ENCODE peak calls at places on chromosome 7, in ten cellular contexts. One of them, this sample, is unnamed.

GRCh38 chr7:112192236-112193154 is 13.7 kb downstream of the DOCK4 start:
- DNase-seq in GM13976: no peak
- DNase-seq in kidney epithelial cell: peak
- DNase-seq in hypothalamus: no peak
- DNase-seq in effector memory CD4-positive, alpha-beta T cell: no peak
- DNase-seq in mucosa of gallbladder: no peak
- DNase-seq in A172: peak
- DNase-seq in activated effector memory CD4-positive, alpha-beta T cell treated with anti-CD3 and anti-CD28 coated beads, Interleukin-2, amount 50 U/mL, for 16 hours: no peak
- DNase-seq in RWPE2: no peak
- DNase-seq in AG04449: no peak
- DNase-seq in this sample: no peak

GRCh38 chr7:90536449-90536848 is 59.7 kb upstream of the CDK14 start:
- DNase-seq in A172: no peak
- DNase-seq in mucosa of gallbladder: no peak
- DNase-seq in activated effector memory CD4-positive, alpha-beta T cell treated with anti-CD3 and anti-CD28 coated beads, Interleukin-2, amount 50 U/mL, for 16 hours: no peak
- DNase-seq in RWPE2: no peak
- DNase-seq in AG04449: no peak
- DNase-seq in effector memory CD4-positive, alpha-beta T cell: no peak
- DNase-seq in hypothalamus: no peak
- DNase-seq in GM13976: no peak
- DNase-seq in kidney epithelial cell: no peak
- DNase-seq in this sample: no peak

GRCh38 chr7:154960063-154960790 is 42.7 kb downstream of the PAXIP1 start:
- DNase-seq in mucosa of gallbladder: no peak
- DNase-seq in activated effector memory CD4-positive, alpha-beta T cell treated with anti-CD3 and anti-CD28 coated beads, Interleukin-2, amount 50 U/mL, for 16 hours: no peak
- DNase-seq in hypothalamus: no peak
- DNase-seq in effector memory CD4-positive, alpha-beta T cell: no peak
- DNase-seq in GM13976: no peak
- DNase-seq in kidney epithelial cell: no peak
- DNase-seq in RWPE2: no peak
- DNase-seq in AG04449: no peak
- DNase-seq in A172: peak
- DNase-seq in this sample: no peak

GRCh38 chr7:47571355-47572100 is 10.4 kb downstream of the TNS3 start:
- DNase-seq in kidney epithelial cell: peak
- DNase-seq in A172: peak
- DNase-seq in AG04449: no peak
- DNase-seq in GM13976: no peak
- DNase-seq in effector memory CD4-positive, alpha-beta T cell: no peak
- DNase-seq in RWPE2: peak
- DNase-seq in activated effector memory CD4-positive, alpha-beta T cell treated with anti-CD3 and anti-CD28 coated beads, Interleukin-2, amount 50 U/mL, for 16 hours: no peak
- DNase-seq in hypothalamus: no peak
- DNase-seq in mucosa of gallbladder: no peak
- DNase-seq in this sample: no peak

GRCh38 chr7:22962775-22963358 is 51.1 kb downstream of the HYCC1 start:
- DNase-seq in effector memory CD4-positive, alpha-beta T cell: no peak
- DNase-seq in AG04449: no peak
- DNase-seq in RWPE2: no peak
- DNase-seq in activated effector memory CD4-positive, alpha-beta T cell treated with anti-CD3 and anti-CD28 coated beads, Interleukin-2, amount 50 U/mL, for 16 hours: no peak
- DNase-seq in GM13976: no peak
- DNase-seq in kidney epithelial cell: no peak
- DNase-seq in mucosa of gallbladder: no peak
- DNase-seq in A172: no peak
- DNase-seq in hypothalamus: no peak
- DNase-seq in this sample: no peak

GRCh38 chr7:2022021-2022409 is 210.7 kb downstream of the MAD1L1 start:
- DNase-seq in GM13976: no peak
- DNase-seq in kidney epithelial cell: no peak
- DNase-seq in AG04449: no peak
- DNase-seq in mucosa of gallbladder: no peak
- DNase-seq in RWPE2: peak
- DNase-seq in hypothalamus: no peak
- DNase-seq in A172: no peak
- DNase-seq in effector memory CD4-positive, alpha-beta T cell: no peak
- DNase-seq in activated effector memory CD4-positive, alpha-beta T cell treated with anti-CD3 and anti-CD28 coated beads, Interleukin-2, amount 50 U/mL, for 16 hours: peak
- DNase-seq in this sample: peak

GRCh38 chr7:48255046-48255445 is 83.8 kb downstream of the ABCA13 start:
- DNase-seq in effector memory CD4-positive, alpha-beta T cell: no peak
- DNase-seq in hypothalamus: no peak
- DNase-seq in mucosa of gallbladder: no peak
- DNase-seq in A172: peak
- DNase-seq in GM13976: no peak
- DNase-seq in activated effector memory CD4-positive, alpha-beta T cell treated with anti-CD3 and anti-CD28 coated beads, Interleukin-2, amount 50 U/mL, for 16 hours: no peak
- DNase-seq in kidney epithelial cell: peak
- DNase-seq in AG04449: no peak
- DNase-seq in RWPE2: no peak
- DNase-seq in this sample: no peak

GRCh38 chr7:25636168-25636567 is 407.9 kb upstream of the NPVF start:
- DNase-seq in kidney epithelial cell: no peak
- DNase-seq in activated effector memory CD4-positive, alpha-beta T cell treated with anti-CD3 and anti-CD28 coated beads, Interleukin-2, amount 50 U/mL, for 16 hours: no peak
- DNase-seq in effector memory CD4-positive, alpha-beta T cell: no peak
- DNase-seq in A172: no peak
- DNase-seq in RWPE2: no peak
- DNase-seq in mucosa of gallbladder: no peak
- DNase-seq in AG04449: no peak
- DNase-seq in hypothalamus: no peak
- DNase-seq in GM13976: no peak
- DNase-seq in this sample: no peak

GRCh38 chr7:29184599-29184998 is 10.0 kb upstream of the CHN2 start:
- DNase-seq in hypothalamus: no peak
- DNase-seq in activated effector memory CD4-positive, alpha-beta T cell treated with anti-CD3 and anti-CD28 coated beads, Interleukin-2, amount 50 U/mL, for 16 hours: no peak
- DNase-seq in RWPE2: no peak
- DNase-seq in mucosa of gallbladder: no peak
- DNase-seq in kidney epithelial cell: no peak
- DNase-seq in GM13976: no peak
- DNase-seq in A172: no peak
- DNase-seq in AG04449: no peak
- DNase-seq in effector memory CD4-positive, alpha-beta T cell: no peak
- DNase-seq in this sample: no peak

GRCh38 chr7:83005410-83005809 is 157.3 kb downstream of the PCLO start:
- DNase-seq in hypothalamus: no peak
- DNase-seq in GM13976: no peak
- DNase-seq in AG04449: no peak
- DNase-seq in RWPE2: no peak
- DNase-seq in effector memory CD4-positive, alpha-beta T cell: no peak
- DNase-seq in mucosa of gallbladder: no peak
- DNase-seq in kidney epithelial cell: no peak
- DNase-seq in activated effector memory CD4-positive, alpha-beta T cell treated with anti-CD3 and anti-CD28 coated beads, Interleukin-2, amount 50 U/mL, for 16 hours: no peak
- DNase-seq in A172: peak
- DNase-seq in this sample: no peak

GRCh38 chr7:39240864-39241263 is 263.2 kb downstream of the POU6F2 start:
- DNase-seq in hypothalamus: no peak
- DNase-seq in activated effector memory CD4-positive, alpha-beta T cell treated with anti-CD3 and anti-CD28 coated beads, Interleukin-2, amount 50 U/mL, for 16 hours: no peak
- DNase-seq in A172: peak
- DNase-seq in kidney epithelial cell: no peak
- DNase-seq in GM13976: no peak
- DNase-seq in RWPE2: no peak
- DNase-seq in AG04449: no peak
- DNase-seq in mucosa of gallbladder: no peak
- DNase-seq in effector memory CD4-positive, alpha-beta T cell: no peak
- DNase-seq in this sample: no peak

GRCh38 chr7:92731327-92732063 is 104.9 kb downstream of the CDK6 start:
- DNase-seq in hypothalamus: no peak
- DNase-seq in GM13976: peak
- DNase-seq in activated effector memory CD4-positive, alpha-beta T cell treated with anti-CD3 and anti-CD28 coated beads, Interleukin-2, amount 50 U/mL, for 16 hours: peak
- DNase-seq in effector memory CD4-positive, alpha-beta T cell: no peak
- DNase-seq in AG04449: no peak
- DNase-seq in A172: no peak
- DNase-seq in kidney epithelial cell: no peak
- DNase-seq in RWPE2: no peak
- DNase-seq in mucosa of gallbladder: no peak
- DNase-seq in this sample: no peak

GRCh38 chr7:47693161-47693740 is 111.3 kb upstream of the TNS3 start:
- DNase-seq in RWPE2: no peak
- DNase-seq in AG04449: no peak
- DNase-seq in effector memory CD4-positive, alpha-beta T cell: no peak
- DNase-seq in GM13976: no peak
- DNase-seq in mucosa of gallbladder: no peak
- DNase-seq in kidney epithelial cell: no peak
- DNase-seq in A172: peak
- DNase-seq in hypothalamus: no peak
- DNase-seq in activated effector memory CD4-positive, alpha-beta T cell treated with anti-CD3 and anti-CD28 coated beads, Interleukin-2, amount 50 U/mL, for 16 hours: no peak
- DNase-seq in this sample: no peak

GRCh38 chr7:7920481-7920880 is 48.1 kb upstream of the GLCCI1 start:
- DNase-seq in kidney epithelial cell: no peak
- DNase-seq in RWPE2: no peak
- DNase-seq in activated effector memory CD4-positive, alpha-beta T cell treated with anti-CD3 and anti-CD28 coated beads, Interleukin-2, amount 50 U/mL, for 16 hours: no peak
- DNase-seq in mucosa of gallbladder: no peak
- DNase-seq in A172: no peak
- DNase-seq in hypothalamus: no peak
- DNase-seq in AG04449: no peak
- DNase-seq in effector memory CD4-positive, alpha-beta T cell: no peak
- DNase-seq in GM13976: peak
- DNase-seq in this sample: no peak